ENCODE peak calls at places on chromosomes 4 and X, in four cellular contexts. One of them, this sample, is unnamed.

GRCh38 chr4:8538703-8539567 is 41.3 kb upstream of the GPR78 start:
- DNase-seq in aorta: no peak
- DNase-seq in fibroblast of lung: peak
- DNase-seq in MM.1S: no peak
- DNase-seq in this sample: no peak

GRCh38 chrX:17944833-17945497 is 83.9 kb upstream of the RAI2 start:
- DNase-seq in fibroblast of lung: no peak
- DNase-seq in MM.1S: peak
- DNase-seq in aorta: no peak
- DNase-seq in this sample: no peak

GRCh38 chrX:22527302-22527701 is 254.6 kb downstream of the CBLL2 start:
- DNase-seq in aorta: no peak
- DNase-seq in fibroblast of lung: no peak
- DNase-seq in MM.1S: no peak
- DNase-seq in this sample: no peak

GRCh38 chrX:131821945-131822622 is 201.0 kb upstream of the STK26 start:
- DNase-seq in MM.1S: peak
- DNase-seq in fibroblast of lung: peak
- DNase-seq in aorta: peak
- DNase-seq in this sample: no peak

GRCh38 chr4:104901438-104901837 is 245.2 kb upstream of the TET2 start:
- DNase-seq in fibroblast of lung: peak
- DNase-seq in aorta: no peak
- DNase-seq in MM.1S: no peak
- DNase-seq in this sample: no peak

GRCh38 chr4:22237155-22237751 is 278.6 kb downstream of the ADGRA3 start:
- DNase-seq in aorta: no peak
- DNase-seq in fibroblast of lung: no peak
- DNase-seq in MM.1S: peak
- DNase-seq in this sample: no peak

GRCh38 chrX:26262121-26262523 is 46.2 kb downstream of the MAGEB5 start:
- DNase-seq in MM.1S: no peak
- DNase-seq in fibroblast of lung: peak
- DNase-seq in aorta: no peak
- DNase-seq in this sample: peak

GRCh38 chr4:7466904-7467303 is 32.2 kb upstream of the PSAPL1 start:
- DNase-seq in MM.1S: no peak
- DNase-seq in aorta: no peak
- DNase-seq in fibroblast of lung: no peak
- DNase-seq in this sample: no peak

GRCh38 chr4:88609387-88609786 is 17.1 kb downstream of the HERC3 start:
- DNase-seq in MM.1S: no peak
- DNase-seq in aorta: no peak
- DNase-seq in fibroblast of lung: no peak
- DNase-seq in this sample: no peak

GRCh38 chr4:83582289-83582756 is 46.4 kb downstream of the GPAT3 start:
- DNase-seq in fibroblast of lung: peak
- DNase-seq in MM.1S: no peak
- DNase-seq in aorta: no peak
- DNase-seq in this sample: peak

GRCh38 chr4:91436556-91436955 is 867.2 kb upstream of the GRID2 start:
- DNase-seq in fibroblast of lung: no peak
- DNase-seq in aorta: no peak
- DNase-seq in MM.1S: peak
- DNase-seq in this sample: no peak

GRCh38 chrX:3648084-3648483 is 65.4 kb downstream of the PRKX start:
- DNase-seq in fibroblast of lung: no peak
- DNase-seq in MM.1S: no peak
- DNase-seq in aorta: no peak
- DNase-seq in this sample: no peak

GRCh38 chr4:7326693-7327340 is 107.9 kb downstream of the PSAPL1 start:
- DNase-seq in MM.1S: no peak
- DNase-seq in aorta: peak
- DNase-seq in fibroblast of lung: no peak
- DNase-seq in this sample: no peak

GRCh38 chrX:129642641-129643040 is 12.1 kb downstream of the APLN start:
- DNase-seq in MM.1S: no peak
- DNase-seq in aorta: no peak
- DNase-seq in fibroblast of lung: peak
- DNase-seq in this sample: no peak

GRCh38 chr4:186687263-186687662 is 36.4 kb downstream of the FAT1 start:
- DNase-seq in MM.1S: no peak
- DNase-seq in aorta: no peak
- DNase-seq in fibroblast of lung: no peak
- DNase-seq in this sample: no peak

GRCh38 chr4:85744950-85745349 is 270.0 kb downstream of the ARHGAP24 start:
- DNase-seq in fibroblast of lung: peak
- DNase-seq in MM.1S: no peak
- DNase-seq in aorta: no peak
- DNase-seq in this sample: no peak

GRCh38 chr4:73974352-73974751 is 7.5 kb downstream of the PF4 start:
- DNase-seq in MM.1S: no peak
- DNase-seq in aorta: no peak
- DNase-seq in fibroblast of lung: no peak
- DNase-seq in this sample: no peak

GRCh38 chr4:80201326-80202151 is 4.2 kb downstream of the PRDM8 start:
- DNase-seq in aorta: peak
- DNase-seq in fibroblast of lung: peak
- DNase-seq in MM.1S: no peak
- DNase-seq in this sample: peak

GRCh38 chrX:93591398-93591797 is 82.0 kb downstream of the NAP1L3 start:
- DNase-seq in aorta: no peak
- DNase-seq in MM.1S: no peak
- DNase-seq in fibroblast of lung: no peak
- DNase-seq in this sample: no peak

GRCh38 chr4:150395872-150396271 is 186.1 kb upstream of the MAB21L2 start:
- DNase-seq in aorta: no peak
- DNase-seq in MM.1S: no peak
- DNase-seq in fibroblast of lung: no peak
- DNase-seq in this sample: no peak

GRCh38 chrX:108225456-108225730 is 133.8 kb downstream of the ATG4A start:
- DNase-seq in aorta: no peak
- DNase-seq in MM.1S: no peak
- DNase-seq in fibroblast of lung: peak
- DNase-seq in this sample: no peak

GRCh38 chr4:4245172-4245571 is 2.9 kb downstream of the TMEM128 start:
- DNase-seq in fibroblast of lung: no peak
- DNase-seq in aorta: no peak
- DNase-seq in MM.1S: no peak
- DNase-seq in this sample: no peak

GRCh38 chr4:52373650-52374049 is 285.5 kb downstream of the USP46 start:
- DNase-seq in fibroblast of lung: no peak
- DNase-seq in MM.1S: no peak
- DNase-seq in aorta: no peak
- DNase-seq in this sample: no peak

GRCh38 chr4:8278009-8278395 is 8.4 kb downstream of the HTRA3 start:
- DNase-seq in MM.1S: no peak
- DNase-seq in fibroblast of lung: peak
- DNase-seq in aorta: peak
- DNase-seq in this sample: no peak

GRCh38 chr4:1407657-1408333 is 1.6 kb upstream of the NKX1-1 start:
- DNase-seq in fibroblast of lung: no peak
- DNase-seq in aorta: no peak
- DNase-seq in MM.1S: no peak
- DNase-seq in this sample: no peak

GRCh38 chr4:119081943-119082342 is 53.7 kb upstream of the MYOZ2 start:
- DNase-seq in MM.1S: no peak
- DNase-seq in aorta: no peak
- DNase-seq in fibroblast of lung: no peak
- DNase-seq in this sample: no peak

GRCh38 chrX:40897768-40898167 is 162.4 kb upstream of the MED14 start:
- DNase-seq in aorta: no peak
- DNase-seq in MM.1S: peak
- DNase-seq in fibroblast of lung: no peak
- DNase-seq in this sample: no peak

DNA sequence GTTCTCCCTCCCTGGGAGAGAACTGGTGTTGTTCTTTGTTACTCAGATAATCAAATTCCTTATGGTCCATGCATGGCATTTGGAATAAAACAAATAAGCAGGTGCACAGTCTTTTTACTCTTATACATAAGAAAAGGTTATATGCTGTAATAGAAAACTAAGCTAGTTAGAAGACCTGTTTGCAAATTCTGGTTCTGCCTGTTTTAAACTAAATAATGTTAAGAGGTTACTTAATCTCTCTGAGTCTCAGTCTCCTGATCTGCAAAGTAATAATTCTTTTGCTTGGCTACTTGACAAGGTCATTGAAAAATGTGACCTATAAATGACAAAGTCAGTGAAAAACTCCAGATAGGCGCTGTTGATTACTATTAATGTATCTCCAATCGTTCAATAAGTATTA is 42.5 kb upstream of the ANXA3 start:
- DNase-seq in MM.1S: no peak
- DNase-seq in aorta: no peak
- DNase-seq in fibroblast of lung: no peak
- DNase-seq in this sample: no peak
- H3K4me3 ChIP-seq in MM.1S: no peak
- H3K4me3 ChIP-seq in aorta: no peak
- H3K4me3 ChIP-seq in fibroblast of lung: no peak
- H3K4me3 ChIP-seq in this sample: no peak

GRCh38 chrX:55451125-55451524 is 802 bp upstream of the MAGEH1 start:
- DNase-seq in fibroblast of lung: no peak
- DNase-seq in aorta: no peak
- DNase-seq in MM.1S: no peak
- DNase-seq in this sample: no peak
- H3K4me3 ChIP-seq in fibroblast of lung: no peak
- H3K4me3 ChIP-seq in aorta: peak
- H3K4me3 ChIP-seq in MM.1S: peak
- H3K4me3 ChIP-seq in this sample: peak

GRCh38 chr4:2413821-2414610 is 4.4 kb downstream of the ZFYVE28 start:
- DNase-seq in MM.1S: peak
- DNase-seq in aorta: peak
- DNase-seq in fibroblast of lung: no peak
- DNase-seq in this sample: no peak
- H3K4me3 ChIP-seq in MM.1S: peak
- H3K4me3 ChIP-seq in aorta: no peak
- H3K4me3 ChIP-seq in fibroblast of lung: no peak
- H3K4me3 ChIP-seq in this sample: no peak

GRCh38 chr4:24801136-24801855 is 5.9 kb downstream of the SOD3 start:
- DNase-seq in MM.1S: no peak
- DNase-seq in aorta: peak
- DNase-seq in fibroblast of lung: no peak
- DNase-seq in this sample: no peak
- H3K4me3 ChIP-seq in MM.1S: no peak
- H3K4me3 ChIP-seq in aorta: no peak
- H3K4me3 ChIP-seq in fibroblast of lung: no peak
- H3K4me3 ChIP-seq in this sample: no peak

DNA sequence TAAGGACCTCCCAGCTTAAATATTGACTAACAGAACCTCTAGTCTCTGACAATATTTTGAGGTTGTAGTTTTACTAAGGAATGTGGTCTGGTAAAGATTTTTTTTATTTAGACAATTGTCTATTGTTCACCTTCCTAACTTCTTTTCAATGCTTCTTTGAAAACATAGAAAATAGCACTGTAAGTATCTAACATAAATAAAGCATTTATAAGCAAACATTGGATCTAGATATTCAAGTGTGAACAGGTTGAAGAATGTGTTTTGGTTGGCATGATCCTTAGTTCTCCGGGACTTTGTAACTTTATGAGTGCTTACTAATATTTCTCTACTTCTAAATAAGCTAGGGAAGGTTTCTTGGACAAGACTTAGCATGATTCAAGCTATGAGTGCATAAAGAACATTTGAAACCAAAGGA is 285.4 kb upstream of the ARSJ start:
- DNase-seq in MM.1S: no peak
- DNase-seq in fibroblast of lung: peak
- DNase-seq in aorta: no peak
- DNase-seq in this sample: peak
- H3K4me3 ChIP-seq in MM.1S: no peak
- H3K4me3 ChIP-seq in fibroblast of lung: no peak
- H3K4me3 ChIP-seq in aorta: no peak
- H3K4me3 ChIP-seq in this sample: no peak

GRCh38 chrX:151962034-151962433 is 12.4 kb downstream of the GABRE start:
- DNase-seq in MM.1S: no peak
- DNase-seq in fibroblast of lung: no peak
- DNase-seq in aorta: no peak
- DNase-seq in this sample: no peak

GRCh38 chrX:151954730-151955129 is 19.7 kb downstream of the GABRE start:
- DNase-seq in MM.1S: no peak
- DNase-seq in aorta: no peak
- DNase-seq in fibroblast of lung: no peak
- DNase-seq in this sample: no peak

GRCh38 chrX:151958101-151958500 is 16.4 kb downstream of the GABRE start:
- DNase-seq in MM.1S: no peak
- DNase-seq in aorta: no peak
- DNase-seq in fibroblast of lung: no peak
- DNase-seq in this sample: no peak
- H3K4me3 ChIP-seq in MM.1S: no peak
- H3K4me3 ChIP-seq in aorta: no peak
- H3K4me3 ChIP-seq in fibroblast of lung: no peak
- H3K4me3 ChIP-seq in this sample: no peak